ENCODE peak calls at places on chromosomes 4 and X, in seven cellular contexts. Q, F, H, R, A, B and I are unnamed samples.
A peak's percentile ranks its signal among the peaks of the same experiment; 100 is the strongest.

GRCh38 chrX:111467896-111468295 is 43.5 kb upstream of the SERTM2 start:
- DNase-seq in A (peak; percentile 52), Q (no peak), B (no peak), H (no peak), R (no peak), F (no peak), I (no peak)

GRCh38 chr4:125268065-125268755 is 46.5 kb upstream of the FAT4 start:
- DNase-seq in B (no peak), A (no peak), R (no peak), H (no peak), Q (peak; percentile 37), F (no peak), I (peak; percentile 55)

GRCh38 chrX:39327255-39327654 is 526.0 kb downstream of the MID1IP1 start:
- DNase-seq in Q (no peak), F (peak; percentile 42), B (no peak), H (no peak), R (no peak), A (no peak), I (no peak)

GRCh38 chrX:68932611-68933010 is 103.8 kb downstream of the EFNB1 start:
- DNase-seq in A (no peak), B (no peak), Q (no peak), R (no peak), F (no peak), H (no peak), I (no peak)

GRCh38 chr4:23889814-23890269 is at the start of gene PPARGC1A:
- DNase-seq in R (no peak), H (no peak), B (no peak), A (peak; percentile 77), F (no peak), Q (peak; percentile 83), I (no peak)

GRCh38 chrX:10021461-10022272 is 54.5 kb downstream of the CLDN34 start:
- DNase-seq in Q (no peak), H (no peak), A (no peak), B (no peak), R (no peak), F (no peak), I (no peak)

GRCh38 chr4:88008133-88008621 is 742 bp downstream of the PKD2 start:
- DNase-seq in R (peak; percentile 22), Q (peak; percentile 75), B (no peak), F (peak; percentile 17), H (no peak), A (no peak), I (peak; percentile 74)

GRCh38 chrX:55709735-55710134 is 7.8 kb upstream of the RRAGB start:
- DNase-seq in B (no peak), Q (peak; percentile 13), R (no peak), A (no peak), F (no peak), H (no peak), I (no peak)

GRCh38 chr4:38424171-38424871 is 239.7 kb upstream of the KLF3 start:
- DNase-seq in H (no peak), F (no peak), A (no peak), B (no peak), R (no peak), Q (peak; percentile 85), I (no peak)

GRCh38 chr4:2257361-2258001 is 4.4 kb downstream of the MXD4 start:
- DNase-seq in Q (no peak), F (no peak), H (no peak), R (no peak), B (no peak), A (no peak), I (peak; percentile 6)

GRCh38 chr4:4704267-4704666 is 155.2 kb upstream of the MSX1 start:
- DNase-seq in B (no peak), H (no peak), A (no peak), R (no peak), Q (no peak), F (no peak), I (no peak)

GRCh38 chrX:155086202-155086840 is 15.0 kb downstream of the BRCC3 start:
- DNase-seq in H (no peak), R (peak; percentile 38), B (no peak), Q (peak; percentile 66), F (peak; percentile 45), A (no peak), I (no peak)

GRCh38 chr4:617644-618330 is 7.6 kb upstream of the PDE6B start:
- DNase-seq in A (no peak), H (no peak), B (no peak), Q (no peak), F (no peak), R (no peak), I (no peak)

GRCh38 chr4:159151701-159152100 is 48.8 kb downstream of the RAPGEF2 start:
- DNase-seq in A (no peak), R (no peak), B (no peak), H (no peak), Q (no peak), F (no peak), I (no peak)

GRCh38 chrX:72395252-72395651 is 89.5 kb upstream of the CITED1 start:
- DNase-seq in H (no peak), F (no peak), Q (no peak), B (no peak), R (no peak), A (no peak), I (no peak)

GRCh38 chrX:150162141-150162540 is 201.0 kb upstream of the MAMLD1 start:
- DNase-seq in B (no peak), F (no peak), R (no peak), Q (no peak), A (no peak), H (no peak), I (no peak)

GRCh38 chr4:124414641-124415040 is 297.9 kb downstream of the ANKRD50 start:
- DNase-seq in H (no peak), A (no peak), F (no peak), R (no peak), Q (no peak), B (no peak), I (no peak)

GRCh38 chr4:138609943-138610350 is 367.8 kb upstream of the SLC7A11 start:
- DNase-seq in B (no peak), A (no peak), Q (no peak), R (no peak), H (peak; percentile 15), F (no peak), I (no peak)

GRCh38 chr4:159498371-159499115 is 395.7 kb downstream of the RAPGEF2 start:
- DNase-seq in R (no peak), H (no peak), Q (no peak), B (no peak), F (no peak), A (no peak), I (no peak)

GRCh38 chr4:21699437-21699836 is 249.1 kb downstream of the KCNIP4 start:
- DNase-seq in R (no peak), H (no peak), B (no peak), Q (peak; percentile 7), F (no peak), A (no peak), I (no peak)

GRCh38 chr4:67451464-67451863 is 93.8 kb downstream of the CENPC start:
- DNase-seq in A (no peak), R (no peak), B (no peak), Q (no peak), H (no peak), F (no peak), I (no peak)

GRCh38 chr4:8117278-8117682 is 41.3 kb downstream of the ABLIM2 start:
- DNase-seq in H (no peak), A (no peak), B (no peak), Q (peak; percentile 45), R (peak; percentile 94), F (no peak), I (peak; percentile 8)

GRCh38 chr4:147160908-147161513 is 215.3 kb upstream of the TTC29 start:
- DNase-seq in F (no peak), Q (peak; percentile 73), H (peak; percentile 32), A (peak; percentile 2), R (peak; percentile 53), B (no peak), I (peak; percentile 36)

GRCh38 chr4:5361968-5362367 is 310.7 kb downstream of the STK32B start:
- DNase-seq in Q (peak; percentile 60), B (no peak), R (no peak), F (no peak), H (no peak), A (no peak), I (no peak)

GRCh38 chrX:13087322-13088154 is 43.1 kb upstream of the FAM9C start:
- DNase-seq in H (no peak), F (peak; percentile 53), A (no peak), Q (no peak), R (no peak), B (no peak), I (no peak)

GRCh38 chrX:47321386-47321785 is 49.0 kb upstream of the ZNF157 start:
- DNase-seq in B (no peak), F (no peak), A (no peak), R (peak; percentile 30), H (peak; percentile 10), Q (peak; percentile 92), I (peak; percentile 63)